ENCODE peak calls at places on chromosomes 13 and 19, in four cellular contexts. One of them, this sample, is unnamed.

GRCh38 chr13:59568306-59568705 is 595.4 kb downstream of the DIAPH3 start:
- DNase-seq in tibial nerve: no peak
- DNase-seq in suprapubic skin: no peak
- DNase-seq in stomach: no peak
- DNase-seq in this sample: no peak

GRCh38 chr19:51531349-51532315 is at the start of gene SIGLEC6:
- DNase-seq in stomach: peak
- DNase-seq in suprapubic skin: no peak
- DNase-seq in tibial nerve: peak
- DNase-seq in this sample: no peak

GRCh38 chr13:110557610-110558305 is 3.8 kb downstream of the RAB20 start:
- DNase-seq in stomach: peak
- DNase-seq in tibial nerve: no peak
- DNase-seq in suprapubic skin: no peak
- DNase-seq in this sample: no peak

GRCh38 chr13:72849571-72849970 is 67.6 kb downstream of the PIBF1 start:
- DNase-seq in tibial nerve: no peak
- DNase-seq in suprapubic skin: no peak
- DNase-seq in stomach: no peak
- DNase-seq in this sample: no peak

GRCh38 chr13:102945324-102945815 is 99.5 kb downstream of the ERCC5 start:
- DNase-seq in stomach: no peak
- DNase-seq in suprapubic skin: no peak
- DNase-seq in tibial nerve: no peak
- DNase-seq in this sample: no peak

GRCh38 chr13:98998831-98999634 is 21.2 kb upstream of the DOCK9 start:
- DNase-seq in tibial nerve: no peak
- DNase-seq in stomach: no peak
- DNase-seq in suprapubic skin: no peak
- DNase-seq in this sample: peak

GRCh38 chr13:48571121-48571901 is 38.4 kb upstream of the RCBTB2 start:
- DNase-seq in tibial nerve: no peak
- DNase-seq in stomach: no peak
- DNase-seq in suprapubic skin: no peak
- DNase-seq in this sample: peak

GRCh38 chr19:3073931-3074595 is 11.8 kb upstream of the TLE5 start:
- DNase-seq in stomach: no peak
- DNase-seq in suprapubic skin: no peak
- DNase-seq in tibial nerve: no peak
- DNase-seq in this sample: peak

GRCh38 chr19:48633148-48634035 is 3.8 kb downstream of the DBP start:
- DNase-seq in suprapubic skin: peak
- DNase-seq in stomach: no peak
- DNase-seq in tibial nerve: no peak
- DNase-seq in this sample: peak

GRCh38 chr19:48634036-48634342 is 3.2 kb downstream of the DBP start:
- DNase-seq in stomach: no peak
- DNase-seq in suprapubic skin: no peak
- DNase-seq in tibial nerve: no peak
- DNase-seq in this sample: no peak

GRCh38 chr19:48634424-48635262 is 2.5 kb downstream of the DBP start:
- DNase-seq in tibial nerve: peak
- DNase-seq in stomach: peak
- DNase-seq in suprapubic skin: peak
- DNase-seq in this sample: peak

GRCh38 chr19:48631254-48631653 is 5.9 kb downstream of the DBP start:
- DNase-seq in stomach: no peak
- DNase-seq in suprapubic skin: peak
- DNase-seq in tibial nerve: no peak
- DNase-seq in this sample: peak

DNA sequence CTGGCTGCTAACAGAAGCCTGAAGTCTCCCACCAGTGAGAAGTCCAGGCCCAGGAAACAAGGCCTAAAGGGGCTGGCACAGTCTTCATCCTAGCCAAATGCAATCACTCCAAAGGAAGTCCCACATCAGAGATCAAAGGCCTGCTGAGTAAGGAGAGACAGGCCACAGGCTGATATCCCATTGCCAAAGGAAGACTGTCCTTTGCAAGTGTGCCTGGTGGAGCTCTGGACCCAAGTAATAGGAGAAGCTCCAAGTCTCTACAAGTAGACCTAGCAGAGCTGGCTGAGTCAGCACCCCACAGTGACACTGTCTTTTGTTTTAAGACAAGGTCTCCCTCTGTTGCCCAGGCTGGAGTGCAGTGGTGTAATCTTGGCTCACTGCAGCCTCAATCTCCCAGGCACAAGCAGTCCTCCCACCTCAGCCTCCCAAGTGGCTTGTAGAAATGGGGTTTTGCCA is 4.5 kb downstream of the DBP start:
- DNase-seq in suprapubic skin: no peak
- DNase-seq in tibial nerve: no peak
- DNase-seq in stomach: no peak
- DNase-seq in this sample: no peak
- H3K27ac ChIP-seq in suprapubic skin: peak
- H3K27ac ChIP-seq in tibial nerve: peak
- H3K27ac ChIP-seq in stomach: peak
- H3K27ac ChIP-seq in this sample: peak

DNA sequence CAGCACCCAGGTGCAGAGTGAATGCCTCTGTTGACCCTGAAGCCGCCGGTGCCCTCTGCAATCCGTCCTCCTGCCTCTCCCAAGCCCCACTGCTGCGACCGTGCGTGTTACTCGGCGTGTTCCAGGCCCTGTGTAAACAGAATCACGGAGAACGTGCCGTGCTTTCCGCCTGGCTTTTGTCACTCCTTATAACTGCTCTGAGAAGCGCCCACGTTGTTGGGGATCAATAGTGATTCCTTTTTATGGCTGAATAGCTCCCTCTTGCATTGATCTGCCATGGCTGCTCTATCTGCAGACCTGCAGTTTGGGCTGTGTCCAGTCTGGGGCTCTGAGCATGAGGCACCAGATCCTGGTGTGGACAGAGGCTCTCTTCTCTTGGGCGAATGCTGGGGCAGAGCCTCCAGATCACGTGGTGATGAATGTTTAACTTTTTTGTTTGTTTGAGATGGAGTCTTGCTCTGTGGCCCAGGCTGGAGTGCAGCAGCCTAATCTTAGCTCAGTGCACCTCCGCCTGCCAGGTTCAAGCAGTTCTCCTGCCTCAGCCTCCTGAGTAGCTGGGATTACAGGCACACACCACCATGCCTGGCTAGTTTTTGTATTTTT is 15.8 kb downstream of the ADPRHL1 start:
- DNase-seq in suprapubic skin: no peak
- DNase-seq in tibial nerve: no peak
- DNase-seq in stomach: peak
- DNase-seq in this sample: no peak
- TF ChIP-seq EP300 in suprapubic skin: no peak
- TF ChIP-seq EP300 in tibial nerve: no peak
- TF ChIP-seq EP300 in stomach: peak
- TF ChIP-seq EP300 in this sample: no peak

DNA sequence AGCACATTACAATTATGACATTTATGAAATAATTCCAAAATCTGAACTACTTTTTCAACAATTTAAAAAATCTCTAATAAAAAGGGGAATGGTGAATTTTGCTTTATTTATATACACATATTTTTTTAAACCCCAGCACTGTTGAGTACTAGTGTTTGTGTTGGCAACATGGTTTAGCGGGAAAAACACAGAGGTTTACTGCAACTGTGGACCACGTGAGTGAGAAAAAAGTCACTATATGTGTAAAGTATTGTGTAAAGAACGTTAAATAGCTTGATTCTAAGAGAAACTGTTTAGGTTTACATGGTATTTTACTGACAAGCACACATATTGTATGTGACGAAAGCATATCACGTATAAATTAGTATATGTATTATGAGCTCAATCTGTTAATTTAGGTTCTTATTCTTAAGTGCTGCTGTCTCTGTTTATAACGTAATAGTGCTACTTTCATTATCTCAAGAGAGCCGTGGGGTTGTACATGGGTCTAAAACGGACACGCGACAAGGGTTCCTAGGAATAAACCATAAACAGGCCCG is 627 bp downstream of the SKA3 start:
- DNase-seq in suprapubic skin: no peak
- DNase-seq in stomach: no peak
- DNase-seq in tibial nerve: no peak
- DNase-seq in this sample: no peak
- H3K27ac ChIP-seq in suprapubic skin: peak
- H3K27ac ChIP-seq in stomach: peak
- H3K27ac ChIP-seq in tibial nerve: peak
- H3K27ac ChIP-seq in this sample: no peak

GRCh38 chr13:93981578-93981977 is 497.9 kb downstream of the DCT start:
- DNase-seq in suprapubic skin: no peak
- DNase-seq in stomach: no peak
- DNase-seq in tibial nerve: no peak
- DNase-seq in this sample: no peak
- TF ChIP-seq EP300 in suprapubic skin: no peak
- TF ChIP-seq EP300 in stomach: no peak
- TF ChIP-seq EP300 in tibial nerve: no peak
- TF ChIP-seq EP300 in this sample: no peak

GRCh38 chr13:44765076-44765475 is 188.9 kb upstream of the TSC22D1 start:
- DNase-seq in suprapubic skin: no peak
- DNase-seq in stomach: no peak
- DNase-seq in tibial nerve: no peak
- DNase-seq in this sample: no peak
- H3K27ac ChIP-seq in suprapubic skin: no peak
- H3K27ac ChIP-seq in stomach: peak
- H3K27ac ChIP-seq in tibial nerve: no peak
- H3K27ac ChIP-seq in this sample: no peak

GRCh38 chr19:35899547-35900214 is 659 bp downstream of the NFKBID start:
- DNase-seq in stomach: peak
- DNase-seq in tibial nerve: peak
- DNase-seq in suprapubic skin: peak
- DNase-seq in this sample: peak
- TF ChIP-seq EP300 in stomach: no peak
- TF ChIP-seq EP300 in tibial nerve: peak
- TF ChIP-seq EP300 in suprapubic skin: no peak
- TF ChIP-seq EP300 in this sample: no peak

GRCh38 chr13:50122465-50122864 is 107.2 kb downstream of the KCNRG start:
- DNase-seq in suprapubic skin: no peak
- DNase-seq in stomach: no peak
- DNase-seq in tibial nerve: no peak
- DNase-seq in this sample: no peak
- H3K27ac ChIP-seq in suprapubic skin: no peak
- H3K27ac ChIP-seq in stomach: peak
- H3K27ac ChIP-seq in tibial nerve: peak
- H3K27ac ChIP-seq in this sample: no peak